ENCODE peak calls at places on chromosomes 5 and 9, in eight cellular contexts. E, N, H, I, O, Z, B and D are unnamed samples.

GRCh38 chr9:130421802-130422276 is 22.9 kb upstream of the ASS1 start:
- DNase-seq in E (no peak), N (no peak), H (no peak), I (no peak), O (no peak), Z (peak; percentile 69), B (no peak), D (peak; percentile 42)

GRCh38 chr5:2691530-2691929 is 59.9 kb downstream of the IRX2 start:
- DNase-seq in E (no peak), N (no peak), H (no peak), I (no peak), O (no peak), Z (no peak), B (no peak), D (no peak)

GRCh38 chr5:164672931-164673694 is 1167.7 kb downstream of the MAT2B start:
- DNase-seq in E (no peak), N (no peak), H (no peak), I (no peak), O (peak; percentile 1), Z (no peak), B (no peak), D (peak; percentile 20)

GRCh38 chr5:73218552-73219171 is 45.7 kb downstream of the TMEM174 start:
- DNase-seq in E (no peak), N (no peak), H (no peak), I (no peak), O (peak; percentile 58), Z (peak; percentile 72), B (no peak), D (peak; percentile 63)

GRCh38 chr9:101592788-101593187 is 2.0 kb downstream of the PPP3R2 start:
- DNase-seq in E (no peak), N (no peak), H (no peak), I (no peak), O (no peak), Z (no peak), B (no peak), D (no peak)

GRCh38 chr5:40877371-40877988 is 31.8 kb upstream of the C7 start:
- DNase-seq in E (no peak), N (no peak), H (no peak), I (no peak), O (no peak), Z (no peak), B (no peak), D (no peak)

GRCh38 chr5:179793470-179794139 is at the start of gene LTC4S:
- DNase-seq in E (no peak), N (no peak), H (peak; percentile 65), I (no peak), O (no peak), Z (peak; percentile 77), B (peak; percentile 55), D (peak; percentile 33)

GRCh38 chr9:97906236-97906831 is 16.0 kb downstream of the TRMO start:
- DNase-seq in E (no peak), N (no peak), H (no peak), I (no peak), O (no peak), Z (peak; percentile 43), B (no peak), D (no peak)

GRCh38 chr9:137745541-137745991 is 126.8 kb downstream of the EHMT1 start:
- DNase-seq in E (peak; percentile 88), N (no peak), H (peak; percentile 63), I (no peak), O (peak; percentile 58), Z (no peak), B (peak; percentile 86), D (no peak)

GRCh38 chr5:98179791-98180755 is 593.4 kb upstream of the RGMB start:
- DNase-seq in E (no peak), N (no peak), H (no peak), I (no peak), O (no peak), Z (peak; percentile 5), B (no peak), D (peak; percentile 11)

GRCh38 chr5:77776606-77777206 is 567 bp upstream of the TBCA start:
- DNase-seq in E (no peak), N (no peak), H (no peak), I (no peak), O (no peak), Z (no peak), B (no peak), D (no peak)

GRCh38 chr5:77774981-77775772 is 962 bp downstream of the TBCA start:
- DNase-seq in E (peak; percentile 14), N (no peak), H (no peak), I (no peak), O (peak; percentile 65), Z (no peak), B (no peak), D (no peak)

GRCh38 chr5:77777281-77777892 is 1.2 kb upstream of the TBCA start:
- DNase-seq in E (no peak), N (no peak), H (no peak), I (no peak), O (peak; percentile 39), Z (no peak), B (no peak), D (no peak)

GRCh38 chr5:77777911-77778310 is 1.8 kb upstream of the TBCA start:
- DNase-seq in E (no peak), N (no peak), H (no peak), I (no peak), O (no peak), Z (no peak), B (no peak), D (no peak)

DNA sequence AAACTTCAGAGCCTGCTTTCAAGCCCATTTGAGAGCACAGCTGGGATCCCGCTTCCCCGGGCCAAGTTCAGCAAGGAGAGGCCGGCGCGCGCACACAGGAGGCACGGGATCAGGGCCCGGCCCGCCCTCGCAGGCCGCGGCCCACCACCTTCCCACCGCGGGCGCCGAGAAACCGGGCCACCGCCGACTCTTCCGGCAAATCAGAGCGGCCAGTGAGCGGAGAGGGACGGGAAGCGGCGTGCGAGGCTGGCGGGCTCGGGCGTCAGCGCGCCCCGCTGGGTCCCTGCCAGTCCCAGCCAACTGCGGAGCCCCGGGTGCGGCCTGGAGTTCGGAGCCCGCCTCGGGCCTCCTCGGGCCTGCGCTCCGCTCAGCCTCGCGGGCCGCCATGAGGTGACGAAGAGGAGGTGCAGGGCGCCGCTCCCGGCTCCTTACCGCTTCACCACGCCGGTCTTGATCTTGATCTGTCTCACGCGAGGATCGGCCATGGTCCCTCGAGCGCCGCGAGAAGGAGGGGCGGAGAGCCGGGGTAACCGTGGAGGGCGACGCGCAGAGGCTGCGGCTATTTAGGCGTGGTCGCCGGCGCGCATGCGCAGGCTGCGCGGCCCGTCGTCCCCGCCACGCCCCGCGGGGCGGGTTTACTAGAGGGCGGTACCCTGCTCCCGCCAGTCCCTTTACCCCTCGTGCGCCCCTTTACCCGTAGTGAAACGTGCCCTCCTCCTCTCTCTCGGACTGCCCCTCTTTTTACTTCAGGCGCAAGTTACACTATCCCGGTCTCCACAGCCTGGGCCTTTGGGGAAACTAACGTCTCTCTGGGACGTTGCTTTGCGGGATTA is at the start of gene TBCA:
- DNase-seq in E (peak; percentile 96), N (peak; percentile 63), H (peak; percentile 90), I (peak; percentile 89), O (peak; percentile 92), Z (peak; percentile 90), B (peak; percentile 96), D (peak; percentile 97)
- TF ChIP-seq CTCF in E (peak; percentile 13), N (peak; percentile 25), H (no peak), I (peak; percentile 38), O (no peak), Z (no peak), B (peak; percentile 42), D (no peak)

GRCh38 chr9:38371495-38371894 is 21.0 kb upstream of the ALDH1B1 start:
- DNase-seq in E (peak; percentile 70), N (no peak), H (peak; percentile 58), I (no peak), O (peak; percentile 71), Z (peak; percentile 52), B (no peak), D (peak; percentile 19)
- TF ChIP-seq CTCF in E (peak; percentile 41), N (peak; percentile 29), H (peak; percentile 42), I (no peak), O (peak; percentile 65), Z (peak; percentile 50), B (no peak), D (no peak)

GRCh38 chr5:149301744-149302380 is 30.2 kb downstream of the AFAP1L1 start:
- DNase-seq in E (no peak), N (peak; percentile 26), H (no peak), I (no peak), O (no peak), Z (peak; percentile 70), B (no peak), D (no peak)

GRCh38 chr5:149301049-149301743 is 29.5 kb downstream of the AFAP1L1 start:
- DNase-seq in E (no peak), N (no peak), H (no peak), I (no peak), O (no peak), Z (no peak), B (no peak), D (no peak)

GRCh38 chr5:149299451-149300054 is 27.9 kb downstream of the AFAP1L1 start:
- DNase-seq in E (no peak), N (no peak), H (no peak), I (no peak), O (no peak), Z (no peak), B (no peak), D (no peak)

GRCh38 chr5:149298857-149299404 is 27.3 kb downstream of the AFAP1L1 start:
- DNase-seq in E (no peak), N (no peak), H (no peak), I (no peak), O (no peak), Z (no peak), B (no peak), D (no peak)

DNA sequence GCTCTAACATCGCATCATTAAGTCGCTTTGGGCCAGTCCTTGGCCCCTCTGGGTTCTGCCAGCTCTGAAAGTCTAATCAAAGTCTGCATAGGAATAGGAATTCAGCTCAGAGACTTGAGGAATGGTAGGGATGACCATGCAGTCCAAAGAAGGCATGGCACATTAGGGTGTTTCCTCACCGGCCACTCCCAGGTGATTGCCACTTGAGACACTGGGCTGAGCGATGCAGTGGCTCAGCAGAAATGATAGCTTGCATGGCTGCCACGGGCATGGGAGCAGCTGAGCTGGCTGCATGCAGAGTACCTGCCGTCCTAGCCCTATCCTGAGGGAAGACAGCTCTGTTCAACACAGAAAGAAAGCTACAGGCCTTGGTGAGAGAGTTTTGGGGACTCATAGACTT is 28.8 kb downstream of the AFAP1L1 start:
- DNase-seq in E (no peak), N (no peak), H (no peak), I (no peak), O (no peak), Z (no peak), B (no peak), D (no peak)
- TF ChIP-seq CTCF in E (no peak), N (no peak), H (no peak), I (no peak), O (no peak), Z (no peak), B (no peak), D (no peak)

GRCh38 chr5:134738133-134738962 is at the start of gene CAMLG:
- DNase-seq in E (peak; percentile 99), N (peak; percentile 85), H (peak; percentile 99), I (peak; percentile 98), O (peak; percentile 99), Z (peak; percentile 96), B (peak; percentile 97), D (peak; percentile 98)

GRCh38 chr5:134735243-134735642 is 3.1 kb upstream of the CAMLG start:
- DNase-seq in E (no peak), N (no peak), H (no peak), I (no peak), O (no peak), Z (no peak), B (no peak), D (no peak)

GRCh38 chr5:134736173-134736812 is 2.1 kb upstream of the CAMLG start:
- DNase-seq in E (no peak), N (no peak), H (no peak), I (no peak), O (no peak), Z (no peak), B (no peak), D (no peak)

GRCh38 chr5:134732819-134733218 is 5.5 kb upstream of the CAMLG start:
- DNase-seq in E (no peak), N (no peak), H (no peak), I (no peak), O (no peak), Z (no peak), B (no peak), D (no peak)
- TF ChIP-seq CTCF in E (no peak), N (no peak), H (no peak), I (no peak), O (no peak), Z (no peak), B (no peak), D (no peak)